ENCODE peak calls at places on chromosomes 3 and 15, in five cellular contexts. M is neural crest cell, U is tibial artery, N is HFFc6, D is cardiac fibroblast. H is an unnamed sample.

GRCh38 chr3:65202395-65202794 is 514.6 kb upstream of the ADAMTS9 start:
- DNase-seq in M (no peak), U (no peak), N (no peak), D (no peak), H (no peak)

GRCh38 chr3:109784852-109785631 is 447.7 kb upstream of the DPPA4 start:
- DNase-seq in M (no peak), U (no peak), N (no peak), D (no peak), H (no peak)

GRCh38 chr3:42839616-42840015 is 30.4 kb downstream of the ACKR2 start:
- DNase-seq in M (peak), U (no peak), N (peak), D (peak), H (no peak)

GRCh38 chr3:97257942-97258341 is 443.5 kb downstream of the EPHA6 start:
- DNase-seq in M (no peak), U (no peak), N (no peak), D (no peak), H (no peak)

GRCh38 chr15:70289191-70289955 is 191.7 kb upstream of the TLE3 start:
- DNase-seq in M (no peak), U (no peak), N (peak), D (peak), H (no peak)

GRCh38 chr3:44078863-44079262 is 162.8 kb upstream of the TOPAZ1 start:
- DNase-seq in M (no peak), U (no peak), N (no peak), D (no peak), H (no peak)

GRCh38 chr3:72776-73175 is 123.8 kb upstream of the CHL1 start:
- DNase-seq in M (no peak), U (no peak), N (no peak), D (peak), H (no peak)

GRCh38 chr3:82000773-82001172 is 239.3 kb upstream of the GBE1 start:
- DNase-seq in M (no peak), U (no peak), N (no peak), D (no peak), H (no peak)

GRCh38 chr3:14329116-14329830 is 73.1 kb upstream of the SLC6A6 start:
- DNase-seq in M (no peak), U (peak), N (peak), D (no peak), H (no peak)

GRCh38 chr15:70584838-70585706 is 178.3 kb downstream of the UACA start:
- DNase-seq in M (peak), U (peak), N (peak), D (no peak), H (no peak)

GRCh38 chr3:45915518-45916231 is 27.6 kb upstream of the CXCR6 start:
- DNase-seq in M (no peak), U (no peak), N (peak), D (peak), H (no peak)

GRCh38 chr3:142484912-142485435 is 37.1 kb upstream of the XRN1 start:
- DNase-seq in M (no peak), U (no peak), N (no peak), D (no peak), H (no peak)

GRCh38 chr15:26298010-26298661 is 435.0 kb upstream of the ATP10A start:
- DNase-seq in M (no peak), U (no peak), N (no peak), D (no peak), H (no peak)

GRCh38 chr15:63019539-63020109 is 22.9 kb upstream of the TPM1 start:
- DNase-seq in M (no peak), U (no peak), N (peak), D (peak), H (no peak)

GRCh38 chr3:133161666-133162065 is 123.5 kb downstream of the TMEM108 start:
- DNase-seq in M (no peak), U (no peak), N (no peak), D (no peak), H (no peak)

GRCh38 chr15:95733931-95734330 is 596.6 kb upstream of the NR2F2 start:
- DNase-seq in M (no peak), U (no peak), N (no peak), D (no peak), H (no peak)

GRCh38 chr15:93035953-93036810 is 52.8 kb downstream of the RGMA start:
- DNase-seq in M (peak), U (peak), N (no peak), D (peak), H (peak)

GRCh38 chr3:134579266-134579665 is 71.6 kb downstream of the KY start:
- DNase-seq in M (no peak), U (no peak), N (no peak), D (no peak), H (no peak)

GRCh38 chr3:161070252-161070930 is 34.8 kb downstream of the B3GALNT1 start:
- DNase-seq in M (no peak), U (no peak), N (no peak), D (no peak), H (no peak)

GRCh38 chr3:160931474-160931873 is 173.7 kb downstream of the B3GALNT1 start:
- DNase-seq in M (no peak), U (no peak), N (peak), D (peak), H (no peak)

GRCh38 chr3:32321095-32321835 is 70.4 kb upstream of the CMTM7 start:
- DNase-seq in M (no peak), U (no peak), N (no peak), D (no peak), H (no peak)

GRCh38 chr3:132145833-132146232 is 111.0 kb upstream of the CPNE4 start:
- DNase-seq in M (no peak), U (no peak), N (peak), D (peak), H (no peak)

GRCh38 chr15:68503791-68504720 is 72.1 kb upstream of the ITGA11 start:
- DNase-seq in M (no peak), U (peak), N (no peak), D (peak), H (peak)

GRCh38 chr15:78044407-78045155 is 32.9 kb downstream of the TBC1D2B start:
- DNase-seq in M (no peak), U (peak), N (peak), D (peak), H (no peak)

GRCh38 chr15:36942248-36942827 is 158.0 kb downstream of the MEIS2 start:
- DNase-seq in M (no peak), U (no peak), N (no peak), D (no peak), H (no peak)
- TF ChIP-seq CTCF in M (no peak), U (no peak), N (no peak), D (no peak), H (no peak)

DNA sequence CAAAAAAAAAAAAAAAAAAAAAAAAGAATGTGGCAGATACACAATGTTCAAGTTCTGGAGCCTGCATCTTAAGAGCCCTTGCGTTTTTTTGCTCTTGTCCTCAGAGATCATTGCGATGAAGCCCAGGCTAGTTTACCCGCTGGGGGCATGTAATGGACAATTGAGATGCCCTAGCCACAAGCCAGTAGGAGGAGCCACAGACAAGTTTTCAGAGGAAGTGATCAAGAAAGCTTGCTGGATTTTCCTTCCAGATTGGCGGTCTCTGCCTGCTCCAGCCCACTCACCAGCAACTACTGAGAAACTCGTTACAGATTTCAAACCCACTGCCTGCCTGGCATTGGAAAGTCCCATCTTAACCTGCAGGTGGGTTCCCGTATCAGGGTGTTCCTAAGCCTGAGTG is 192.1 kb upstream of the EOMES start:
- DNase-seq in M (no peak), U (no peak), N (no peak), D (peak), H (no peak)
- TF ChIP-seq CTCF in M (no peak), U (no peak), N (no peak), D (peak), H (no peak)

GRCh38 chr15:40307421-40308165 is at the start of gene PLCB2:
- DNase-seq in M (no peak), U (no peak), N (no peak), D (no peak), H (peak)
- TF ChIP-seq CTCF in M (peak), U (no peak), N (peak), D (peak), H (peak)

GRCh38 chr3:23884481-23884880 is 32.3 kb downstream of the NKIRAS1 start:
- DNase-seq in M (no peak), U (no peak), N (no peak), D (no peak), H (no peak)
- TF ChIP-seq CTCF in M (peak), U (no peak), N (peak), D (peak), H (peak)

DNA sequence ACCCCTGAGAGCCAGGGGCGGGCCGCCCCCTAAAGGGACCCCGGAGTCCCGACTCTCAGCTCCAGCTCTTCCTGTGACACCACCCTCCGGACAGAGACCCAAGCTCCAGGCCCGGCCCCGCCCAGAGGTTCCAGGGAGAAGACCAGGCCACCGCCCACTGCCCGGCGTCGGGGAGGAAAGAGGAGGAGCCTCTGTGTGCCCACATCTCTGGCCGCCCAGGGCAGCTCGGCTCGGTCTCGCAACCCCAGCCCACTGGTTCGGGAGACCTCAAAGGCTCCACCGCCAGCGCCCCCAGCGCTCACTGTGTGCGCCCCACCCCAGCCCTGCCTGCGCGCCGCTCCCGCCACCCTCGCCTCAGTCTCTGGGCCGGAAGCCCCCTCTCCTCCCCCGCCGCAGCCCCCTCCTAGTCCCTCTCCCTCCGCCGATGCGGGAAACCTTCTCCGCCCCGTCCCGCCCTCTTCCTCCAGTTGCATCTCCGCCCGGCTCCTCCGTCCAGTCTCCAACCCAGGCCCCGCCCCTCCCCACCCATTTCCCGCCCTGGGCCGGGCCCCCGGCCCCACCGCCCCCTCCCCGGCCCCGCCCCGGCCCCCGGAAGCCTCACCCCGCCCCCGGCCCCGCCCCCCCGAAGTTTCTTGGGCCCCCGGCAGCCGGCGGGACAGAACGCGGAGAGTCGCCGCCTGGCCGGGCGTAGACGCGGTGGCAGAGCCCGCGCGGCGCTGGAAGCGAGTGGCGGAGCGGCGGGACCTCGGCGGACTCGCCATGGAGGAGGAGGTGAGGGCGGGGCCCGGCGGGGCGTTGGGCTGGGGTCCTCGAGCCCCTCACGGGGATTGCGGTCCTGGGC is at the start of gene PLEKHO2:
- DNase-seq in M (peak), U (peak), N (peak), D (peak), H (peak)
- TF ChIP-seq CTCF in M (peak), U (no peak), N (peak), D (no peak), H (no peak)

GRCh38 chr3:85800676-85801075 is 841.9 kb downstream of the CADM2 start:
- DNase-seq in M (no peak), U (no peak), N (no peak), D (no peak), H (no peak)

GRCh38 chr3:85796140-85796539 is 837.4 kb downstream of the CADM2 start:
- DNase-seq in M (no peak), U (no peak), N (no peak), D (no peak), H (no peak)

DNA sequence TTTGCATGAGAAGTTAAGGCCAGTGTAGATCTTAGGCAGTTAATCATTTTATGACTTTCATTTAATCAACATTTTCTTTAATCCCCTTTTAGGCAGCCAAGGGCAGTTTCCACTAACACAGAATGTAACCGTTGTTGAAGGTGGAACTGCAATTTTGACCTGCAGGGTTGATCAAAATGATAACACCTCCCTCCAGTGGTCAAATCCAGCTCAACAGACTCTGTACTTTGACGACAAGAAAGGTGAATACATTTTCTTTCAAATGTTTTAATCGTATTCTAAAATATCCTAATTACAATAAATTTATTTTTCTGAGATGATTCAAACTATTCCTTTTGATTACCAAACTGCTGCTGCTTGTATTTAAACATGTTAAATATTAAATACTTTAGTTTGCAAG is 843.2 kb downstream of the CADM2 start:
- DNase-seq in M (no peak), U (no peak), N (no peak), D (no peak), H (no peak)
- TF ChIP-seq CTCF in M (peak), U (no peak), N (peak), D (no peak), H (no peak)